ENCODE peak calls at places on chromosome 22, in six cellular contexts. U, W, N, B, D and P are unnamed samples.
A peak's percentile ranks its signal among the peaks of the same experiment; 100 is the strongest.

GRCh38 chr22:39388261-39389011 is 11.1 kb upstream of the TAB1 start:
- DNase-seq in U (peak; percentile 61), W (peak; percentile 52), N (peak; percentile 76), B (peak; percentile 87), D (peak; percentile 87), P (no peak)

GRCh38 chr22:49585695-49586243 is 241.9 kb downstream of the BRD1 start:
- DNase-seq in U (no peak), W (no peak), N (no peak), B (no peak), D (no peak), P (no peak)

GRCh38 chr22:19480173-19480568 is 451 bp downstream of the CDC45 start:
- DNase-seq in U (no peak), W (no peak), N (no peak), B (no peak), D (no peak), P (no peak)

GRCh38 chr22:16959345-16959930 is 48.6 kb downstream of the GAB4 start:
- DNase-seq in U (no peak), W (no peak), N (no peak), B (no peak), D (no peak), P (no peak)

GRCh38 chr22:19992921-19993355 is 23.7 kb downstream of the ARVCF start:
- DNase-seq in U (no peak), W (no peak), N (no peak), B (no peak), D (no peak), P (no peak)

GRCh38 chr22:17057959-17058814 is 26.6 kb upstream of the IL17RA start:
- DNase-seq in U (peak; percentile 29), W (peak; percentile 60), N (peak; percentile 77), B (no peak), D (peak; percentile 27), P (peak; percentile 79)

GRCh38 chr22:40417041-40417440 is 46.6 kb downstream of the SGSM3 start:
- DNase-seq in U (no peak), W (no peak), N (no peak), B (no peak), D (no peak), P (no peak)

GRCh38 chr22:41479671-41480396 is 10.9 kb downstream of the ACO2 start:
- DNase-seq in U (no peak), W (no peak), N (peak; percentile 75), B (no peak), D (no peak), P (peak; percentile 12)

GRCh38 chr22:37175414-37176144 is 12.5 kb downstream of the C1QTNF6 start:
- DNase-seq in U (no peak), W (no peak), N (peak; percentile 14), B (peak; percentile 65), D (no peak), P (peak; percentile 57)

GRCh38 chr22:26889794-26890193 is 232.4 kb downstream of the MIAT start:
- DNase-seq in U (no peak), W (no peak), N (no peak), B (no peak), D (no peak), P (no peak)

GRCh38 chr22:37186228-37186996 is 1.6 kb downstream of the C1QTNF6 start:
- DNase-seq in U (no peak), W (no peak), N (peak; percentile 89), B (no peak), D (no peak), P (peak; percentile 77)

GRCh38 chr22:37351268-37351667 is 69.0 kb downstream of the CYTH4 start:
- DNase-seq in U (no peak), W (no peak), N (no peak), B (no peak), D (no peak), P (no peak)

GRCh38 chr22:37752189-37753061 is 55.3 kb upstream of the GCAT start:
- DNase-seq in U (no peak), W (peak; percentile 81), N (peak; percentile 98), B (peak; percentile 96), D (no peak), P (peak; percentile 100)

GRCh38 chr22:17192186-17192585 is 27.0 kb downstream of the ADA2 start:
- DNase-seq in U (no peak), W (no peak), N (no peak), B (no peak), D (no peak), P (no peak)

GRCh38 chr22:30667486-30668305 is at the start of gene DUSP18:
- DNase-seq in U (peak; percentile 94), W (peak; percentile 91), N (peak; percentile 85), B (peak; percentile 96), D (peak; percentile 92), P (peak; percentile 90)

GRCh38 chr22:50567721-50568252 is 5.1 kb upstream of the SYCE3 start:
- DNase-seq in U (no peak), W (no peak), N (no peak), B (no peak), D (no peak), P (no peak)

GRCh38 chr22:46538816-46539163 is 1.4 kb upstream of the CELSR1 start:
- DNase-seq in U (no peak), W (no peak), N (peak; percentile 61), B (no peak), D (no peak), P (peak; percentile 73)

GRCh38 chr22:41356430-41357028 is 25.2 kb upstream of the TEF start:
- DNase-seq in U (no peak), W (no peak), N (no peak), B (no peak), D (no peak), P (no peak)

GRCh38 chr22:39250131-39250530 is 5.3 kb upstream of the PDGFB start:
- DNase-seq in U (no peak), W (no peak), N (no peak), B (no peak), D (no peak), P (no peak)

GRCh38 chr22:36808611-36809344 is 8.1 kb downstream of the PVALB start:
- DNase-seq in U (no peak), W (no peak), N (no peak), B (no peak), D (no peak), P (no peak)

GRCh38 chr22:42785706-42786499 is 65.2 kb upstream of the A4GALT start:
- DNase-seq in U (no peak), W (no peak), N (no peak), B (no peak), D (no peak), P (no peak)

GRCh38 chr22:44080936-44081853 is 57.1 kb downstream of the PARVB start:
- DNase-seq in U (peak; percentile 61), W (peak; percentile 62), N (peak; percentile 64), B (no peak), D (peak; percentile 54), P (peak; percentile 68)

GRCh38 chr22:31451709-31452571 is 37.7 kb downstream of the EIF4ENIF1 start:
- DNase-seq in U (no peak), W (no peak), N (peak; percentile 67), B (no peak), D (no peak), P (peak; percentile 60)

GRCh38 chr22:48574776-48575566 is 1252.7 kb downstream of the BRD1 start:
- DNase-seq in U (no peak), W (no peak), N (no peak), B (no peak), D (no peak), P (no peak)
- TF ChIP-seq CTCF in U (no peak), W (no peak), N (no peak), B (no peak), D (no peak), P (no peak)

DNA sequence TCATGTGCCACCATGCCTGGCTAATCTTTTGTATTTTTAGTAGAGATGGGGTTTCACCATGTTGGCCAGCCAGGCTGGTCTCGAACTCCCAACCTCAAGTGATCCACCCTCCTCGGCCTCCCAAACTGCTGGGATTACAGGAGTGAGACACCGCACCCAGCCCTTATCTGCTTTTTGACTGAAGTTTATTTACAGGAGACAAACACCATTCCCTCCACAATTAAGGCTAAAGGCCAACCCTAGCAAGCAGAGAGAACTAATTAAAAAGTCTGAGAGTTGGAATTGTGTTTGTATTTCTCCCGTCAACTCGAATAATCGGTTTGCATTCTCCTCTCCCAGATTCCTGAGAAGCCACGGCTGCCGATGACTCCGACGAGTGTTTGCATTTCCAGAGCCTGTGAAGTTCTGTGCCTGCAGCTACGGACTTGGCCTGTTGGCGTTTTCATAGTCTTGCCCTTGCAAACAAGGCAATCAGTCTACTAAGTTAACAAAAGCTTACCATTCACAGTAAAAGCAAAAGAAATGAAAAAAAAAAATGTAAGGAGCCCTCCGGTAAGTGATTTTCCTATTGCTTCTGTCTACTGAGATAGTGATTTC is 73.3 kb upstream of the NUP50 start:
- DNase-seq in U (no peak), W (no peak), N (no peak), B (no peak), D (no peak), P (no peak)
- TF ChIP-seq CTCF in U (no peak), W (no peak), N (no peak), B (no peak), D (no peak), P (no peak)

DNA sequence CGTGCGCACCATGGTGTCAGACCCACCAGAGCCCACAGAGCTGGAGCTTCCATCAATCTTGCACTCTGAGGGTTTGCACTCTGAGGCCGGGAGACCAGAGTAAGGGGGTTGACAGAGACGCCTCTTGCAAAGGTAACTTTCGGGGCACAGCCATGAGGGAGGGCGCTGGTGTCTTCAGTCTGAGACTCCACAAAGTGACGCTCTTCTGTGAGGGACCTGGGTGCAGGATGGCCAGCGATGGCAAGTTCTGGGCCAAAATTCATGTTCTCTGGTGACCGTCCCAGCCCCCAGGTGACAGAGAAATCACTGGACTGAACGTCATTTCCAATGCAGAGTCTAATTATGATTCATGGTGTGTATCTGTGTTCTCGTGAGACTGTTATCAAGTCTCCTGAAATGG is 1395.2 kb downstream of the TBC1D22A start:
- DNase-seq in U (no peak), W (no peak), N (no peak), B (no peak), D (no peak), P (no peak)
- TF ChIP-seq CTCF in U (no peak), W (no peak), N (no peak), B (no peak), D (no peak), P (no peak)

DNA sequence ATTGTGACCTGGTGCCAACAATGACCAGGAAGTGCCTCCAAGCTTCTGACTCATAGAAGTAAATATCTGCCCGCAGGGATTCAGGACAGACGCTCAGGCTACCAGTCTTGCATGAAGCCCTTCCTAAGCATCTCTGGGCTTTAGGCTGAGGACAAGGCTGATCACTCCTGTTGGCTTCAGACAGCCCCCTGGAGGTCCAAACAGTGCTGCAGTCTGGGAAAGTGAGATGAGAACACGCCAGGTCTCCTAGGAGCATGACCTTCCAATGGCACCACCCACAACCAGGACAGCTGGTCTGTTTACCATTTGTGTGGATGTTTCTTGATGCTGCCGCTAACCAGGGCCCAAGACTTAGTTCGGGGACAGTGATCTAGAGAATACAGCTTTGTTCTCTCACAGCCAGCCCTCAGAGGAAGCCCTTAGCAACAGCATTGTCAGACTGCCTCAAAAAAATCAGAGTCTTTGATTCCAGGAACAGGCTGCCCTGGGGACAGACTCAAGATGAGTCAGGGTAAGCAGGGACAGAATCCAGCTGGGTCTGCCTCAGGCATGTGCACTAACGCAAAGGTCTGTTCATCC is 111.2 kb downstream of the ZNF280B start:
- DNase-seq in U (no peak), W (no peak), N (peak; percentile 55), B (no peak), D (no peak), P (peak; percentile 50)
- TF ChIP-seq CTCF in U (no peak), W (no peak), N (peak; percentile 19), B (no peak), D (no peak), P (no peak)

GRCh38 chr22:35739642-35740041 is 22.0 kb downstream of the APOL5 start:
- DNase-seq in U (no peak), W (no peak), N (peak; percentile 28), B (no peak), D (peak; percentile 1), P (no peak)
- TF ChIP-seq CTCF in U (no peak), W (no peak), N (peak; percentile 32), B (no peak), D (peak; percentile 9), P (peak; percentile 10)

GRCh38 chr22:29208502-29208862 is 2.8 kb downstream of the EMID1 start:
- DNase-seq in U (no peak), W (no peak), N (no peak), B (no peak), D (no peak), P (no peak)
- TF ChIP-seq CTCF in U (no peak), W (no peak), N (no peak), B (no peak), D (no peak), P (no peak)